ENCODE peak calls at places on chromosome 10, in nine cellular contexts. H is thoracic aorta, S is fibroblast of pulmonary artery, E is breast epithelium, O is heart right ventricle, F is cardiac fibroblast, Z is tibial artery, G is foreskin fibroblast, A is kidney. B is an unnamed sample.

GRCh38 chr10:62610649-62611229 is 193.8 kb upstream of the ADO start:
- DNase-seq in A (peak; percentile 72), H (no peak), E (peak; percentile 32), O (peak; percentile 41), F (peak; percentile 66), G (no peak), Z (no peak), S (peak; percentile 66), B (peak; percentile 57)

GRCh38 chr10:124678566-124679240 is 65.5 kb downstream of the FAM53B start:
- DNase-seq in S (no peak), F (no peak), Z (no peak), G (no peak), O (no peak), A (peak; percentile 58), E (no peak), H (no peak), B (no peak)

GRCh38 chr10:128061306-128062300 is 64.6 kb downstream of the MKI67 start:
- DNase-seq in F (no peak), Z (peak; percentile 41), A (peak; percentile 24), O (no peak), H (no peak), E (no peak), S (no peak), G (no peak), B (no peak)

GRCh38 chr10:48464871-48465736 is 139.8 kb downstream of the ARHGAP22 start:
- DNase-seq in H (no peak), S (no peak), G (no peak), A (peak; percentile 71), O (peak; percentile 66), E (peak; percentile 62), Z (no peak), F (no peak), B (no peak)

GRCh38 chr10:47403401-47404318 is 19.6 kb upstream of the ZNF488 start:
- DNase-seq in S (peak; percentile 39), G (no peak), Z (peak; percentile 54), F (no peak), O (no peak), E (no peak), H (no peak), A (peak; percentile 51), B (peak; percentile 18)

GRCh38 chr10:62861507-62861906 is 45.3 kb upstream of the EGR2 start:
- DNase-seq in F (peak; percentile 18), Z (no peak), S (peak; percentile 14), E (no peak), O (no peak), G (no peak), A (no peak), H (no peak), B (peak; percentile 49)

GRCh38 chr10:63841761-63842160 is 320.6 kb downstream of the REEP3 start:
- DNase-seq in E (no peak), Z (no peak), O (no peak), A (no peak), G (no peak), S (no peak), H (no peak), F (no peak), B (no peak)

GRCh38 chr10:89684604-89685003 is 16.8 kb upstream of the KIF20B start:
- DNase-seq in F (peak; percentile 74), E (no peak), S (peak; percentile 58), G (peak; percentile 53), O (no peak), A (no peak), Z (no peak), H (no peak), B (peak; percentile 74)

GRCh38 chr10:74113546-74113945 is 37.1 kb downstream of the AP3M1 start:
- DNase-seq in A (no peak), O (no peak), H (no peak), F (no peak), Z (no peak), E (no peak), G (peak; percentile 21), S (peak; percentile 20), B (peak; percentile 25)

GRCh38 chr10:97648557-97649404 is 8.3 kb downstream of the PI4K2A start:
- DNase-seq in H (no peak), E (no peak), F (peak; percentile 97), G (peak; percentile 94), A (no peak), Z (no peak), S (peak; percentile 87), O (peak; percentile 26), B (peak; percentile 97)

GRCh38 chr10:32105782-32106382 is 49.7 kb upstream of the KIF5B start:
- DNase-seq in A (no peak), G (no peak), F (no peak), O (no peak), Z (no peak), H (no peak), E (no peak), S (no peak), B (no peak)

GRCh38 chr10:25575343-25575742 is 358.7 kb upstream of the MYO3A start:
- DNase-seq in A (no peak), H (no peak), O (no peak), G (no peak), S (no peak), E (no peak), Z (no peak), F (no peak), B (no peak)

GRCh38 chr10:119344381-119344780 is 137.0 kb downstream of the GRK5 start:
- DNase-seq in S (no peak), H (no peak), E (no peak), G (no peak), F (no peak), O (no peak), Z (no peak), A (no peak), B (no peak)

GRCh38 chr10:7529638-7530037 is 118.8 kb upstream of the SFMBT2 start:
- DNase-seq in O (no peak), Z (no peak), S (peak; percentile 31), G (no peak), H (no peak), A (peak; percentile 44), E (no peak), F (peak; percentile 18), B (no peak)

GRCh38 chr10:86670876-86671275 is 2.6 kb downstream of the LDB3 start:
- DNase-seq in A (peak; percentile 68), H (no peak), F (no peak), G (no peak), S (no peak), E (no peak), O (no peak), Z (no peak), B (no peak)

GRCh38 chr10:86670290-86670811 is 2.0 kb downstream of the LDB3 start:
- DNase-seq in O (no peak), Z (no peak), F (no peak), E (no peak), G (no peak), S (no peak), A (peak; percentile 66), H (no peak), B (no peak)

GRCh38 chr10:86666538-86666937 is 1.8 kb upstream of the LDB3 start:
- DNase-seq in S (no peak), O (no peak), G (no peak), E (no peak), H (no peak), F (no peak), A (no peak), Z (peak; percentile 92), B (no peak)

GRCh38 chr10:86667421-86668181 is 710 bp upstream of the LDB3 start:
- DNase-seq in G (no peak), S (no peak), H (no peak), Z (peak; percentile 93), A (no peak), F (no peak), E (no peak), O (peak; percentile 73), B (no peak)

GRCh38 chr10:86668297-86669165 is at the start of gene LDB3:
- DNase-seq in S (peak; percentile 30), G (no peak), A (no peak), H (peak; percentile 55), O (peak; percentile 84), F (peak; percentile 51), E (no peak), Z (peak; percentile 96), B (no peak)
- H3K4me3 ChIP-seq in S (no peak within 1 kb of the TSS), G (no peak within 1 kb of the TSS), A (no peak within 1 kb of the TSS), H (peak within 1 kb of the TSS; percentile 72), O (peak within 1 kb of the TSS; percentile 36), F (no peak within 1 kb of the TSS), E (no peak within 1 kb of the TSS), Z (peak within 1 kb of the TSS; percentile 51), B (no peak within 1 kb of the TSS)

DNA sequence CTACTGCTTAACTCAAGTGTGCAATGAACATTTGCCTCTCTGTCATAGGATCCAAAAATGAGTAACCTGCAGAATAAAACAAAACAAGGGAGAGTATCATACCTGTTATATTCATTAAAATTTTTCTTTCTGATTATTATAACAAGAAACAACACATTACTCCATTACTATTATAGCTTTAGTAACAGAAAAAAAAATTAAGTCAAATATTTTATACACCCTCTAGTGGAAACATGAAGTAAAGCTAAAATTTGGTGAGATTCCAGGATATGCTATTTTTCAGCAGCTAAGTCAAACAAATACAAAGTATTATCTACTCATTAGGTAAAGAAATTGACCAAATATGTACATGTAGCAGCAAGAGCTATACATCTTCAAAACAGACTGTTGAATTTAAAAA is 56.3 kb downstream of the PDZD8 start:
- DNase-seq in S (peak; percentile 27), H (no peak), G (no peak), F (peak; percentile 29), E (no peak), A (no peak), O (no peak), Z (no peak), B (peak; percentile 22)
- TF ChIP-seq CTCF in S (peak; percentile 52), H (peak; percentile 10), G (peak; percentile 26), F (peak; percentile 28), E (no peak), A (no peak), O (no peak), Z (peak; percentile 26), B (peak; percentile 40)

GRCh38 chr10:71963351-71963755 is 842 bp upstream of the CHST3 start:
- DNase-seq in E (no peak), O (peak; percentile 77), F (peak; percentile 50), A (peak; percentile 77), Z (peak; percentile 92), H (no peak), G (no peak), S (peak; percentile 47), B (peak; percentile 55)
- H3K4me3 ChIP-seq in E (peak overlapping the region; percentile 81), O (peak overlapping the region; percentile 93), F (peak overlapping the region; percentile 73), A (peak overlapping the region; percentile 44), Z (peak overlapping the region; percentile 75), H (peak overlapping the region; percentile 89), G (peak overlapping the region; percentile 94), S (peak overlapping the region; percentile 80), B (peak overlapping the region; percentile 82)

GRCh38 chr10:129926066-129927055 is 37.7 kb downstream of the EBF3 start:
- DNase-seq in O (no peak), A (no peak), F (no peak), G (no peak), H (no peak), Z (peak; percentile 52), E (no peak), S (no peak), B (no peak)

GRCh38 chr10:129932182-129932581 is 31.9 kb downstream of the EBF3 start:
- DNase-seq in G (no peak), O (no peak), A (no peak), Z (peak; percentile 37), E (no peak), F (no peak), H (no peak), S (no peak), B (no peak)

GRCh38 chr10:129932996-129933395 is 31.1 kb downstream of the EBF3 start:
- DNase-seq in G (no peak), E (no peak), A (no peak), H (no peak), O (no peak), F (no peak), S (no peak), Z (peak; percentile 46), B (no peak)

GRCh38 chr10:129927351-129928120 is 36.5 kb downstream of the EBF3 start:
- DNase-seq in S (no peak), Z (peak; percentile 51), H (no peak), G (no peak), E (no peak), O (no peak), F (no peak), A (no peak), B (no peak)

GRCh38 chr10:129929343-129930297 is 34.5 kb downstream of the EBF3 start:
- DNase-seq in E (no peak), A (no peak), Z (peak; percentile 47), O (no peak), S (no peak), H (no peak), G (no peak), F (no peak), B (no peak)
- TF ChIP-seq CTCF in E (no peak), A (no peak), Z (no peak), O (no peak), S (peak; percentile 13), H (no peak), G (no peak), F (peak; percentile 32), B (no peak)

B was measured in fibroblast of mammary gland.